ENCODE peak calls at places on chromosomes 6 and 20, in five cellular contexts. Y is heart right ventricle; Z is activated T-cell treated with anti-CD3 and anti-CD28 coated beads, Interleukin-2, amount 50 U/mL, for 4 hours; O is heart left ventricle; S is astrocyte. E is an unnamed sample.

GRCh38 chr6:89843070-89843469 is 13.4 kb downstream of the CASP8AP2 start:
- DNase-seq in Y (no peak), Z (no peak), O (no peak), S (peak), E (no peak)

GRCh38 chr20:47440857-47441773 is 60.6 kb upstream of the NCOA3 start:
- DNase-seq in Y (no peak), Z (no peak), O (no peak), S (peak), E (no peak)

GRCh38 chr6:2237001-2237400 is 8.4 kb downstream of the GMDS start:
- DNase-seq in Y (no peak), Z (no peak), O (no peak), S (peak), E (no peak)

GRCh38 chr20:818001-818664 is 15.4 kb upstream of the FAM110A start:
- DNase-seq in Y (no peak), Z (no peak), O (no peak), S (no peak), E (no peak)

GRCh38 chr20:61502433-61502832 is 250.4 kb downstream of the CDH4 start:
- DNase-seq in Y (no peak), Z (no peak), O (no peak), S (peak), E (no peak)

GRCh38 chr6:138465007-138465645 is 34.2 kb downstream of the NHSL1 start:
- DNase-seq in Y (no peak), Z (no peak), O (no peak), S (peak), E (no peak)

GRCh38 chr6:135159531-135159930 is 21.6 kb upstream of the MYB start:
- DNase-seq in Y (no peak), Z (no peak), O (no peak), S (no peak), E (no peak)

GRCh38 chr6:120219339-120219738 is 869.8 kb upstream of the MAN1A1 start:
- DNase-seq in Y (no peak), Z (no peak), O (no peak), S (no peak), E (no peak)

GRCh38 chr6:170028629-170029345 is 262.1 kb downstream of the DLL1 start:
- DNase-seq in Y (no peak), Z (no peak), O (no peak), S (no peak), E (no peak)

GRCh38 chr6:89716532-89716931 is 78.0 kb upstream of the LYRM2 start:
- DNase-seq in Y (no peak), Z (no peak), O (no peak), S (no peak), E (no peak)

GRCh38 chr20:58340853-58341252 is 31.3 kb downstream of the RAB22A start:
- DNase-seq in Y (no peak), Z (no peak), O (no peak), S (no peak), E (no peak)

GRCh38 chr6:52662031-52662430 is 8.9 kb upstream of the TMEM14A start:
- DNase-seq in Y (no peak), Z (no peak), O (no peak), S (no peak), E (no peak)

GRCh38 chr6:13242178-13242577 is 86.2 kb downstream of the TBC1D7 start:
- DNase-seq in Y (no peak), Z (no peak), O (no peak), S (no peak), E (no peak)

GRCh38 chr6:98137391-98137790 is 697.0 kb upstream of the POU3F2 start:
- DNase-seq in Y (no peak), Z (no peak), O (no peak), S (no peak), E (no peak)

GRCh38 chr6:56759521-56759920 is 116.8 kb upstream of the DST start:
- DNase-seq in Y (no peak), Z (no peak), O (no peak), S (no peak), E (no peak)

GRCh38 chr6:161068296-161068695 is 76.7 kb downstream of the MAP3K4 start:
- DNase-seq in Y (no peak), Z (no peak), O (no peak), S (no peak), E (no peak)

E was measured in NCI-H1436.